ENCODE peak calls at places on chromosomes 4 and X, in eight cellular contexts. Q is cardiac muscle cell, Y is heart right ventricle, E is lower lobe of right lung, J is endodermal cell, O is IMR-90, G is A549, S is suprapubic skin. C is an unnamed sample.

GRCh38 chr4:106104276-106104675 is 209.0 kb downstream of the NPNT start:
- DNase-seq in Q (no peak), Y (no peak), E (no peak), J (no peak), O (no peak), G (no peak), S (no peak), C (no peak)

GRCh38 chrX:104113237-104113965 is 1.1 kb downstream of the ZCCHC18 start:
- DNase-seq in Q (peak), Y (peak), E (peak), J (peak), O (peak), G (peak), S (no peak), C (no peak)

GRCh38 chr4:80072607-80073361 is at the start of gene ANTXR2:
- DNase-seq in Q (peak), Y (peak), E (peak), J (peak), O (peak), G (peak), S (peak), C (peak)

GRCh38 chr4:80361329-80361900 is 25.9 kb downstream of the CFAP299 start:
- DNase-seq in Q (peak), Y (no peak), E (no peak), J (no peak), O (peak), G (peak), S (no peak), C (no peak)

GRCh38 chr4:185890196-185890595 is 78.2 kb upstream of the SORBS2 start:
- DNase-seq in Q (no peak), Y (no peak), E (no peak), J (no peak), O (no peak), G (no peak), S (no peak), C (no peak)

GRCh38 chr4:89259435-89260028 is 48.1 kb downstream of the GPRIN3 start:
- DNase-seq in Q (no peak), Y (no peak), E (no peak), J (no peak), O (no peak), G (no peak), S (no peak), C (no peak)

GRCh38 chrX:136708348-136708747 is 60.4 kb downstream of the CD40LG start:
- DNase-seq in Q (no peak), Y (no peak), E (no peak), J (no peak), O (peak), G (peak), S (no peak), C (no peak)

GRCh38 chr4:125456075-125456474 is 141.3 kb downstream of the FAT4 start:
- DNase-seq in Q (no peak), Y (no peak), E (no peak), J (no peak), O (no peak), G (no peak), S (no peak), C (no peak)

GRCh38 chr4:7434766-7435150 is at the start of gene PSAPL1:
- DNase-seq in Q (peak), Y (peak), E (peak), J (peak), O (peak), G (peak), S (no peak), C (no peak)

GRCh38 chr4:186723207-186724047 is at the start of gene FAT1:
- DNase-seq in Q (peak), Y (peak), E (peak), J (peak), O (peak), G (peak), S (no peak), C (no peak)

GRCh38 chrX:115679460-115679859 is 118.5 kb downstream of the PLS3 start:
- DNase-seq in Q (peak), Y (no peak), E (no peak), J (no peak), O (peak), G (peak), S (no peak), C (no peak)

GRCh38 chr4:86286729-86287128 is 73.1 kb downstream of the MAPK10 start:
- DNase-seq in Q (no peak), Y (no peak), E (no peak), J (no peak), O (no peak), G (no peak), S (no peak), C (no peak)

GRCh38 chrX:15714529-15714928 is 23.5 kb upstream of the CA5B start:
- DNase-seq in Q (peak), Y (peak), E (no peak), J (no peak), O (no peak), G (no peak), S (no peak), C (no peak)

GRCh38 chrX:3713937-3714434 is 537 bp upstream of the PRKX start:
- DNase-seq in Q (no peak), Y (no peak), E (no peak), J (peak), O (no peak), G (no peak), S (no peak), C (no peak)

GRCh38 chr4:148901075-148901705 is 459.0 kb upstream of the NR3C2 start:
- DNase-seq in Q (no peak), Y (no peak), E (no peak), J (peak), O (no peak), G (no peak), S (no peak), C (no peak)

DNA sequence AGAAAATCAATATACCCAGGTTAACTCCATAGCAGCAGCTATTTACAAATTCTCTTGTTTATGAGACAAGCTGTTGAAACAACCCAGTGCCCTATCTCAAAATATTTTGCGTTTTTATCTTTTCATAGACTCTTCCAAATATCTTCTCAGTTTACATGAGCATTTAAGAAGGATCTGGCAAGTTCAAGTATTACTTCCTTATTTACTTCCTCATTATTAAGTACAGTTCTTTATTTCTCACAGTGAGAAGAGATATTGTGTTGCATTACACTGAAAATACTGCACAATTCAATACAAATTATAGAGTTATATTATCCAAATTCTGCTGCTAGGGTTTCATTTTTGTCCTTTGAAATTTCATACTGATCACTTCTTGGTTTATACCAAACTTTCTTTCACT is 43.6 kb upstream of the UCP1 start:
- DNase-seq in Q (no peak), Y (no peak), E (no peak), J (no peak), O (no peak), G (no peak), S (no peak), C (no peak)
- H3K27ac ChIP-seq in Q (no peak), Y (no peak), E (no peak), J (no peak), O (no peak), G (no peak), S (no peak), C (no peak)

GRCh38 chr4:3013839-3014350 is 50.5 kb downstream of the GRK4 start:
- DNase-seq in Q (no peak), Y (no peak), E (no peak), J (peak), O (no peak), G (no peak), S (no peak), C (no peak)
- H3K27ac ChIP-seq in Q (peak), Y (no peak), E (no peak), J (no peak), O (no peak), G (no peak), S (no peak), C (no peak)

GRCh38 chr4:70442474-70442873 is 29.5 kb upstream of the MUC7 start:
- DNase-seq in Q (no peak), Y (no peak), E (no peak), J (no peak), O (no peak), G (no peak), S (no peak), C (no peak)
- H3K27ac ChIP-seq in Q (no peak), Y (no peak), E (no peak), J (no peak), O (no peak), G (no peak), S (no peak), C (no peak)

GRCh38 chr4:163331629-163332360 is 601 bp downstream of the NPY1R start:
- DNase-seq in Q (peak), Y (no peak), E (peak), J (peak), O (no peak), G (peak), S (no peak), C (no peak)
- H3K27ac ChIP-seq in Q (no peak), Y (no peak), E (no peak), J (no peak), O (no peak), G (no peak), S (no peak), C (peak)

GRCh38 chrX:132481449-132481848 is 7.4 kb downstream of the MBNL3 start:
- DNase-seq in Q (no peak), Y (no peak), E (no peak), J (no peak), O (no peak), G (no peak), S (no peak), C (no peak)
- H3K27ac ChIP-seq in Q (no peak), Y (peak), E (peak), J (no peak), O (no peak), G (no peak), S (peak), C (no peak)

GRCh38 chr4:181193162-181193930 is 1049.9 kb upstream of the TENM3 start:
- DNase-seq in Q (no peak), Y (no peak), E (no peak), J (peak), O (no peak), G (no peak), S (no peak), C (no peak)
- H3K27ac ChIP-seq in Q (no peak), Y (no peak), E (no peak), J (peak), O (no peak), G (no peak), S (no peak), C (no peak)

GRCh38 chr4:23365086-23365485 is 524.8 kb downstream of the PPARGC1A start:
- DNase-seq in Q (no peak), Y (no peak), E (no peak), J (no peak), O (no peak), G (no peak), S (no peak), C (no peak)
- H3K27ac ChIP-seq in Q (no peak), Y (no peak), E (no peak), J (no peak), O (no peak), G (no peak), S (no peak), C (no peak)

DNA sequence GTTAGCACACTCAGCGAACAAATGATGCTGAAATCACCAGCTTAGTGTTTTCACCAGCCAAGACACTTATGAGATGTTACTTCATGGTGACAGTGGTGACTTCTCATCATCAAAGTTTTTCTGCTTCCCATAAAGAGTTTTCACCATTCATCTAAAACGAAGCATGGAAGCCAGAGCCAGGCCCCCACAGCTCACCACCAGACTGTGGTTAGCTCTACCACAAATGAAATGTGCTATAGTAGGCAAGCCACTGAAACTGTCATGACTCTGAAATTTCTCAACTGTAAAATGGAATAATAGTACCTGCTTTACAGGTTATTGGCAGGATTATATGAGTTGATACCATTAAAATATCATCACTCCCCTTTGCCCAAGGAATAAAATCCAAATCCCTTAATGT is 56.4 kb upstream of the HHIP start:
- DNase-seq in Q (no peak), Y (no peak), E (no peak), J (no peak), O (no peak), G (no peak), S (no peak), C (no peak)
- H3K27ac ChIP-seq in Q (no peak), Y (no peak), E (no peak), J (no peak), O (no peak), G (no peak), S (no peak), C (no peak)

GRCh38 chr4:24237709-24238108 is 346.6 kb downstream of the DHX15 start:
- DNase-seq in Q (no peak), Y (no peak), E (no peak), J (no peak), O (no peak), G (no peak), S (no peak), C (no peak)

GRCh38 chr4:24236532-24236931 is 346.7 kb upstream of the PPARGC1A start:
- DNase-seq in Q (no peak), Y (no peak), E (no peak), J (no peak), O (peak), G (no peak), S (no peak), C (no peak)

GRCh38 chr4:24230955-24231354 is 341.1 kb upstream of the PPARGC1A start:
- DNase-seq in Q (no peak), Y (no peak), E (no peak), J (no peak), O (no peak), G (no peak), S (no peak), C (no peak)

GRCh38 chr4:24234288-24234848 is 344.5 kb upstream of the PPARGC1A start:
- DNase-seq in Q (no peak), Y (no peak), E (no peak), J (no peak), O (no peak), G (no peak), S (no peak), C (no peak)

GRCh38 chr4:24235609-24236008 is 345.8 kb upstream of the PPARGC1A start:
- DNase-seq in Q (no peak), Y (no peak), E (no peak), J (no peak), O (peak), G (no peak), S (no peak), C (no peak)
- H3K27ac ChIP-seq in Q (no peak), Y (no peak), E (no peak), J (no peak), O (no peak), G (no peak), S (no peak), C (no peak)

C was measured in ascending aorta.